ENCODE peak calls at places on chromosomes 1 and 21, in seven cellular contexts. One of them, this sample, is unnamed. For H3K27me3 and H3K36me3, the result is how much of the 10 kb centered on the place peaks cover.

GRCh38 chr1:218735436-218735835 is 390.3 kb downstream of the TGFB2 start:
- DNase-seq in gastrocnemius medialis: no peak
- DNase-seq in IMR-90: peak
- DNase-seq in hepatocyte: no peak
- DNase-seq in brain microvascular endothelial cell: peak
- DNase-seq in mesenchymal stem cell: no peak
- DNase-seq in right lobe of liver: no peak
- DNase-seq in this sample: no peak

GRCh38 chr1:175070818-175071217 is 3.2 kb downstream of the TNN start:
- DNase-seq in gastrocnemius medialis: no peak
- DNase-seq in IMR-90: no peak
- DNase-seq in hepatocyte: no peak
- DNase-seq in brain microvascular endothelial cell: no peak
- DNase-seq in mesenchymal stem cell: no peak
- DNase-seq in right lobe of liver: no peak
- DNase-seq in this sample: no peak

GRCh38 chr1:203703586-203703985 is 61.4 kb upstream of the LAX1 start:
- DNase-seq in gastrocnemius medialis: no peak
- DNase-seq in IMR-90: no peak
- DNase-seq in hepatocyte: no peak
- DNase-seq in brain microvascular endothelial cell: no peak
- DNase-seq in mesenchymal stem cell: no peak
- DNase-seq in right lobe of liver: no peak
- DNase-seq in this sample: no peak

GRCh38 chr1:60573726-60574409 is 500.3 kb upstream of the C1orf87 start:
- DNase-seq in gastrocnemius medialis: no peak
- DNase-seq in IMR-90: no peak
- DNase-seq in hepatocyte: peak
- DNase-seq in brain microvascular endothelial cell: peak
- DNase-seq in mesenchymal stem cell: peak
- DNase-seq in right lobe of liver: no peak
- DNase-seq in this sample: no peak

GRCh38 chr1:159999204-159999603 is 32.6 kb downstream of the PIGM start:
- DNase-seq in gastrocnemius medialis: no peak
- DNase-seq in IMR-90: no peak
- DNase-seq in hepatocyte: no peak
- DNase-seq in brain microvascular endothelial cell: no peak
- DNase-seq in mesenchymal stem cell: no peak
- DNase-seq in right lobe of liver: no peak
- DNase-seq in this sample: no peak

GRCh38 chr1:6180215-6180577 is at the start of gene CHD5:
- DNase-seq in gastrocnemius medialis: no peak
- DNase-seq in IMR-90: no peak
- DNase-seq in hepatocyte: peak
- DNase-seq in brain microvascular endothelial cell: no peak
- DNase-seq in mesenchymal stem cell: no peak
- DNase-seq in right lobe of liver: no peak
- DNase-seq in this sample: no peak

GRCh38 chr1:156935719-156936118 is 15.3 kb downstream of the LRRC71 start:
- DNase-seq in gastrocnemius medialis: no peak
- DNase-seq in IMR-90: no peak
- DNase-seq in hepatocyte: no peak
- DNase-seq in brain microvascular endothelial cell: no peak
- DNase-seq in mesenchymal stem cell: no peak
- DNase-seq in right lobe of liver: no peak
- DNase-seq in this sample: no peak

GRCh38 chr1:199898654-199899053 is 128.9 kb upstream of the NR5A2 start:
- DNase-seq in gastrocnemius medialis: no peak
- DNase-seq in IMR-90: peak
- DNase-seq in hepatocyte: peak
- DNase-seq in brain microvascular endothelial cell: no peak
- DNase-seq in mesenchymal stem cell: no peak
- DNase-seq in right lobe of liver: no peak
- DNase-seq in this sample: no peak

GRCh38 chr1:91693542-91693941 is 192.4 kb downstream of the TGFBR3 start:
- DNase-seq in gastrocnemius medialis: peak
- DNase-seq in IMR-90: peak
- DNase-seq in hepatocyte: no peak
- DNase-seq in brain microvascular endothelial cell: no peak
- DNase-seq in mesenchymal stem cell: no peak
- DNase-seq in right lobe of liver: no peak
- DNase-seq in this sample: no peak

GRCh38 chr1:230067441-230067870 is 418 bp downstream of the GALNT2 start:
- DNase-seq in gastrocnemius medialis: peak
- DNase-seq in IMR-90: no peak
- DNase-seq in hepatocyte: no peak
- DNase-seq in brain microvascular endothelial cell: no peak
- DNase-seq in mesenchymal stem cell: peak
- DNase-seq in right lobe of liver: no peak
- DNase-seq in this sample: no peak

GRCh38 chr1:164647211-164647610 is 88.2 kb downstream of the PBX1 start:
- DNase-seq in gastrocnemius medialis: no peak
- DNase-seq in IMR-90: no peak
- DNase-seq in hepatocyte: no peak
- DNase-seq in brain microvascular endothelial cell: no peak
- DNase-seq in mesenchymal stem cell: no peak
- DNase-seq in right lobe of liver: no peak
- DNase-seq in this sample: no peak

GRCh38 chr1:68571499-68571898 is 74.6 kb upstream of the DEPDC1 start:
- DNase-seq in gastrocnemius medialis: no peak
- DNase-seq in IMR-90: no peak
- DNase-seq in hepatocyte: no peak
- DNase-seq in brain microvascular endothelial cell: peak
- DNase-seq in mesenchymal stem cell: no peak
- DNase-seq in right lobe of liver: no peak
- DNase-seq in this sample: no peak

GRCh38 chr1:18015719-18016118 is 91.9 kb upstream of the IGSF21 start:
- DNase-seq in gastrocnemius medialis: no peak
- DNase-seq in IMR-90: no peak
- DNase-seq in hepatocyte: no peak
- DNase-seq in brain microvascular endothelial cell: no peak
- DNase-seq in mesenchymal stem cell: no peak
- DNase-seq in right lobe of liver: no peak
- DNase-seq in this sample: no peak

GRCh38 chr1:234431255-234431654 is 47.7 kb downstream of the TARBP1 start:
- DNase-seq in gastrocnemius medialis: no peak
- DNase-seq in IMR-90: no peak
- DNase-seq in hepatocyte: no peak
- DNase-seq in brain microvascular endothelial cell: no peak
- DNase-seq in mesenchymal stem cell: no peak
- DNase-seq in right lobe of liver: no peak
- DNase-seq in this sample: no peak

GRCh38 chr1:22971161-22972062 is 1.3 kb downstream of the LACTBL1 start:
- DNase-seq in gastrocnemius medialis: no peak
- DNase-seq in IMR-90: peak
- DNase-seq in hepatocyte: peak
- DNase-seq in brain microvascular endothelial cell: no peak
- DNase-seq in mesenchymal stem cell: no peak
- DNase-seq in right lobe of liver: no peak
- DNase-seq in this sample: no peak

GRCh38 chr21:35014302-35015044 is 34.6 kb downstream of the RUNX1 start:
- DNase-seq in gastrocnemius medialis: no peak
- DNase-seq in IMR-90: peak
- DNase-seq in hepatocyte: no peak
- DNase-seq in brain microvascular endothelial cell: no peak
- DNase-seq in mesenchymal stem cell: no peak
- DNase-seq in right lobe of liver: no peak
- DNase-seq in this sample: no peak

GRCh38 chr1:100582943-100583342 is 45.0 kb downstream of the GPR88 start:
- DNase-seq in gastrocnemius medialis: no peak
- DNase-seq in IMR-90: no peak
- DNase-seq in hepatocyte: no peak
- DNase-seq in brain microvascular endothelial cell: no peak
- DNase-seq in mesenchymal stem cell: no peak
- DNase-seq in right lobe of liver: peak
- DNase-seq in this sample: no peak

GRCh38 chr1:201219481-201220387 is 29.1 kb downstream of the IGFN1 start:
- DNase-seq in gastrocnemius medialis: no peak
- DNase-seq in IMR-90: no peak
- DNase-seq in hepatocyte: no peak
- DNase-seq in brain microvascular endothelial cell: no peak
- DNase-seq in mesenchymal stem cell: no peak
- DNase-seq in right lobe of liver: no peak
- DNase-seq in this sample: no peak

GRCh38 chr1:44417351-44418021 is 12.4 kb downstream of the RNF220 start:
- DNase-seq in gastrocnemius medialis: no peak
- DNase-seq in IMR-90: no peak
- DNase-seq in hepatocyte: peak
- DNase-seq in brain microvascular endothelial cell: peak
- DNase-seq in mesenchymal stem cell: peak
- DNase-seq in right lobe of liver: peak
- DNase-seq in this sample: no peak

GRCh38 chr1:29052100-29052499 is 71.6 kb downstream of the TMEM200B start:
- DNase-seq in gastrocnemius medialis: no peak
- DNase-seq in IMR-90: no peak
- DNase-seq in hepatocyte: no peak
- DNase-seq in brain microvascular endothelial cell: no peak
- DNase-seq in mesenchymal stem cell: no peak
- DNase-seq in right lobe of liver: no peak
- DNase-seq in this sample: no peak

GRCh38 chr1:239987103-239987745 is 104.5 kb upstream of the FMN2 start:
- DNase-seq in gastrocnemius medialis: no peak
- DNase-seq in IMR-90: peak
- DNase-seq in hepatocyte: peak
- DNase-seq in brain microvascular endothelial cell: peak
- DNase-seq in mesenchymal stem cell: peak
- DNase-seq in right lobe of liver: peak
- DNase-seq in this sample: no peak

GRCh38 chr1:71295340-71295739 is 214.5 kb upstream of the ZRANB2 start:
- DNase-seq in gastrocnemius medialis: no peak
- DNase-seq in IMR-90: no peak
- DNase-seq in hepatocyte: no peak
- DNase-seq in brain microvascular endothelial cell: no peak
- DNase-seq in mesenchymal stem cell: no peak
- DNase-seq in right lobe of liver: no peak
- DNase-seq in this sample: no peak

GRCh38 chr1:65026235-65026634 is 59.9 kb upstream of the JAK1 start:
- DNase-seq in gastrocnemius medialis: no peak
- DNase-seq in IMR-90: no peak
- DNase-seq in hepatocyte: no peak
- DNase-seq in brain microvascular endothelial cell: no peak
- DNase-seq in mesenchymal stem cell: no peak
- DNase-seq in right lobe of liver: no peak
- DNase-seq in this sample: no peak

GRCh38 chr1:41673806-41674205 is 189.3 kb upstream of the EDN2 start:
- DNase-seq in gastrocnemius medialis: no peak
- DNase-seq in IMR-90: peak
- DNase-seq in hepatocyte: no peak
- DNase-seq in brain microvascular endothelial cell: no peak
- DNase-seq in mesenchymal stem cell: no peak
- DNase-seq in right lobe of liver: no peak
- DNase-seq in this sample: peak

GRCh38 chr1:118503747-118504146 is 318.7 kb upstream of the SPAG17 start:
- DNase-seq in gastrocnemius medialis: no peak
- DNase-seq in IMR-90: no peak
- DNase-seq in hepatocyte: no peak
- DNase-seq in brain microvascular endothelial cell: no peak
- DNase-seq in mesenchymal stem cell: no peak
- DNase-seq in right lobe of liver: no peak
- DNase-seq in this sample: no peak

GRCh38 chr21:44423312-44423821 is 31.9 kb upstream of the LRRC3 start:
- DNase-seq in gastrocnemius medialis: no peak
- DNase-seq in IMR-90: no peak
- DNase-seq in hepatocyte: no peak
- DNase-seq in brain microvascular endothelial cell: no peak
- DNase-seq in mesenchymal stem cell: no peak
- DNase-seq in right lobe of liver: peak
- DNase-seq in this sample: no peak
- H3K27me3 ChIP-seq in gastrocnemius medialis: under half
- H3K27me3 ChIP-seq in IMR-90: under half
- H3K27me3 ChIP-seq in hepatocyte: under half
- H3K27me3 ChIP-seq in brain microvascular endothelial cell: under half
- H3K27me3 ChIP-seq in mesenchymal stem cell: under half
- H3K27me3 ChIP-seq in right lobe of liver: under half
- H3K27me3 ChIP-seq in this sample: under half

GRCh38 chr21:41375875-41376274 is 14.0 kb downstream of the MX2 start:
- DNase-seq in gastrocnemius medialis: no peak
- DNase-seq in IMR-90: no peak
- DNase-seq in hepatocyte: no peak
- DNase-seq in brain microvascular endothelial cell: no peak
- DNase-seq in mesenchymal stem cell: no peak
- DNase-seq in right lobe of liver: no peak
- DNase-seq in this sample: no peak
- H3K36me3 ChIP-seq in gastrocnemius medialis: under half
- H3K36me3 ChIP-seq in IMR-90: under half
- H3K36me3 ChIP-seq in hepatocyte: under half
- H3K36me3 ChIP-seq in brain microvascular endothelial cell: under half
- H3K36me3 ChIP-seq in mesenchymal stem cell: under half
- H3K36me3 ChIP-seq in right lobe of liver: under half
- H3K36me3 ChIP-seq in this sample: under half

DNA sequence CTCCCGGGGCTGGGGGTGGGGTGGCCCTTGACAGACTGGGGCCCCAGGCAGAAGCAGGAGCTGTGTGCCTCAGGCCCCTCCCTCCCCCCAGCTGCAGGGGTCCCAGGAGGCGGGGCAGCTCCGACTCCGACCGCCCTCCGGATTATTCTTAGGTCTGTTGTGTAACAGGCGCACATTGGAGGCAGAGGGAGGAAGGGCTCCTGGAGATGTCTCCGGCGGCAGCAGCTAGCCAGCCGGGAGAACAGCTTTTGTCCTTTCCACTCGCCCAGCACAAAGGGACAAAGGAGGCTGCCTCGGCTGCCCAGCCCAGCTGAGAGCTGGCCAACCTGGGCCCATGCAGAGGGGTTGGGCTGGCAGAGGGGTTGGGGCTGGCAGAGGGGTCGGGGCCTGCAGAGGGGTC is 29.7 kb upstream of the PLCH2 start:
- DNase-seq in gastrocnemius medialis: no peak
- DNase-seq in IMR-90: no peak
- DNase-seq in hepatocyte: no peak
- DNase-seq in brain microvascular endothelial cell: peak
- DNase-seq in mesenchymal stem cell: no peak
- DNase-seq in right lobe of liver: no peak
- DNase-seq in this sample: no peak
- H3K27ac ChIP-seq in gastrocnemius medialis: no peak
- H3K27ac ChIP-seq in IMR-90: no peak
- H3K27ac ChIP-seq in hepatocyte: no peak
- H3K27ac ChIP-seq in brain microvascular endothelial cell: peak
- H3K27ac ChIP-seq in mesenchymal stem cell: peak
- H3K27ac ChIP-seq in right lobe of liver: no peak
- H3K27ac ChIP-seq in this sample: no peak

DNA sequence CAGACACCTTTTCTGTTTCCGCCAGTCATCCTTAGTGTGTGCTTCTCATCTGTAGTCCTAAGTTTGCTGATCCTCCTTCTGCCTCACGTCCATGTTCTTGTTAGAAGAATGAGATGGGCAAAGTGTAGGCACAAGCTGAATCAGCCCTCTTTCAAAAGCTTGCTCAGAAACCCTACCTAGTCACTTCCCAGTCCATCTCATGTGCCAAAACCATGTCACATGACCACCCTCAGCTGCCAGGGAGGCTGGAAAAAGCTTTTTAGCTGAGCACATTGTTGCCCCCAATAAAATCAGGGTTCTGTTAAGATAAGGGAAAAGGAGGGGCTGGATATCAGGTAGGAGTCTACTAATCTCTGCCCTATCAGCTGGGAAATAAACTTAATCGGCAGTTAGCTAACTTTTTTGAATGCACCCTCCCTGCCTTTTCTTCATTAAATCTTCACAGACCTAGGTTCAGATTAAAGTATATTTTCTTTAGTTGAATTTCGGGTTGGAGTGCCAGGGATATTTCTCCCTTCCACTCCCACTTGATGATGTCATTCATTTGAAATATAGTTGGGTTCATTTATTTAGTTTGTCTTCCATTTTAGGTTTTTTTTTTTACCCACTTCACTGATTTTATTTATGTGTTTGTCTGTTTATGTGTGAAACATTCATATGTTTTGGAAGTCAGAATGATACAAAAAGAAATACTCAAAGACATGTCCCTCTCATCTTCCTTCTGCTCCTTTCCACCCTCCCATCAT is 129.2 kb downstream of the ROR1 start:
- DNase-seq in gastrocnemius medialis: no peak
- DNase-seq in IMR-90: peak
- DNase-seq in hepatocyte: no peak
- DNase-seq in brain microvascular endothelial cell: no peak
- DNase-seq in mesenchymal stem cell: no peak
- DNase-seq in right lobe of liver: no peak
- DNase-seq in this sample: no peak
- H3K27me3 ChIP-seq in gastrocnemius medialis: under half
- H3K27me3 ChIP-seq in IMR-90: under half
- H3K27me3 ChIP-seq in hepatocyte: under half
- H3K27me3 ChIP-seq in brain microvascular endothelial cell: under half
- H3K27me3 ChIP-seq in mesenchymal stem cell: under half
- H3K27me3 ChIP-seq in right lobe of liver: under half
- H3K27me3 ChIP-seq in this sample: under half

This sample was measured in CD8-positive, alpha-beta memory T cell.